ENCODE peak calls at places on chromosomes 16 and 17, in six cellular contexts. One of them, this sample, is unnamed.

GRCh38 chr17:21233581-21234337 is 19.5 kb downstream of the NATD1 start:
- DNase-seq in K562: no peak
- DNase-seq in HepG2: no peak
- DNase-seq in GM12878: no peak
- DNase-seq in GM12892: no peak
- DNase-seq in H1: no peak
- DNase-seq in this sample: no peak

GRCh38 chr16:63613701-63614100 is 1508.2 kb downstream of the CDH11 start:
- DNase-seq in GM12892: no peak
- DNase-seq in HepG2: peak; percentile 2
- DNase-seq in K562: no peak
- DNase-seq in GM12878: no peak
- DNase-seq in H1: no peak
- DNase-seq in this sample: no peak

GRCh38 chr17:83079340-83079747 is at the start of gene METRNL:
- DNase-seq in GM12892: peak; percentile 97
- DNase-seq in HepG2: no peak
- DNase-seq in K562: peak; percentile 93
- DNase-seq in GM12878: no peak
- DNase-seq in H1: no peak
- DNase-seq in this sample: peak; percentile 97

GRCh38 chr17:38549285-38549684 is 56.5 kb downstream of the SRCIN1 start:
- DNase-seq in H1: no peak
- DNase-seq in HepG2: no peak
- DNase-seq in K562: no peak
- DNase-seq in GM12892: no peak
- DNase-seq in GM12878: no peak
- DNase-seq in this sample: no peak

GRCh38 chr17:29293890-29294579 is at the start of gene NUFIP2:
- DNase-seq in GM12878: peak; percentile 95
- DNase-seq in H1: peak; percentile 96
- DNase-seq in HepG2: peak; percentile 96
- DNase-seq in GM12892: peak; percentile 81
- DNase-seq in K562: peak; percentile 96
- DNase-seq in this sample: peak; percentile 85

GRCh38 chr17:39635614-39636176 is 1.2 kb upstream of the STARD3 start:
- DNase-seq in H1: no peak
- DNase-seq in HepG2: no peak
- DNase-seq in K562: peak; percentile 46
- DNase-seq in GM12878: no peak
- DNase-seq in GM12892: no peak
- DNase-seq in this sample: no peak

GRCh38 chr16:71520550-71520949 is 5.7 kb upstream of the CHST4 start:
- DNase-seq in H1: no peak
- DNase-seq in HepG2: no peak
- DNase-seq in GM12878: no peak
- DNase-seq in K562: no peak
- DNase-seq in GM12892: no peak
- DNase-seq in this sample: no peak

GRCh38 chr16:28863929-28864886 is 565 bp downstream of the SH2B1 start:
- DNase-seq in GM12878: no peak
- DNase-seq in H1: no peak
- DNase-seq in HepG2: no peak
- DNase-seq in GM12892: no peak
- DNase-seq in K562: peak; percentile 24
- DNase-seq in this sample: no peak

GRCh38 chr17:37614391-37614790 is 5.2 kb upstream of the SYNRG start:
- DNase-seq in H1: no peak
- DNase-seq in GM12892: no peak
- DNase-seq in HepG2: no peak
- DNase-seq in K562: no peak
- DNase-seq in GM12878: no peak
- DNase-seq in this sample: no peak

GRCh38 chr17:75124041-75124818 is 7.3 kb downstream of the NT5C start:
- DNase-seq in H1: no peak
- DNase-seq in K562: peak; percentile 83
- DNase-seq in GM12892: no peak
- DNase-seq in HepG2: peak; percentile 48
- DNase-seq in GM12878: no peak
- DNase-seq in this sample: no peak

GRCh38 chr17:59361916-59362810 is 30.7 kb downstream of the YPEL2 start:
- DNase-seq in GM12892: no peak
- DNase-seq in HepG2: no peak
- DNase-seq in H1: no peak
- DNase-seq in K562: no peak
- DNase-seq in GM12878: peak; percentile 86
- DNase-seq in this sample: no peak

GRCh38 chr17:6393368-6393952 is 41.5 kb downstream of the AIPL1 start:
- DNase-seq in GM12878: no peak
- DNase-seq in H1: no peak
- DNase-seq in GM12892: no peak
- DNase-seq in HepG2: peak; percentile 53
- DNase-seq in K562: no peak
- DNase-seq in this sample: no peak

GRCh38 chr17:44557653-44558285 is 485 bp downstream of the FZD2 start:
- DNase-seq in K562: no peak
- DNase-seq in HepG2: no peak
- DNase-seq in H1: no peak
- DNase-seq in GM12878: no peak
- DNase-seq in GM12892: no peak
- DNase-seq in this sample: no peak

DNA sequence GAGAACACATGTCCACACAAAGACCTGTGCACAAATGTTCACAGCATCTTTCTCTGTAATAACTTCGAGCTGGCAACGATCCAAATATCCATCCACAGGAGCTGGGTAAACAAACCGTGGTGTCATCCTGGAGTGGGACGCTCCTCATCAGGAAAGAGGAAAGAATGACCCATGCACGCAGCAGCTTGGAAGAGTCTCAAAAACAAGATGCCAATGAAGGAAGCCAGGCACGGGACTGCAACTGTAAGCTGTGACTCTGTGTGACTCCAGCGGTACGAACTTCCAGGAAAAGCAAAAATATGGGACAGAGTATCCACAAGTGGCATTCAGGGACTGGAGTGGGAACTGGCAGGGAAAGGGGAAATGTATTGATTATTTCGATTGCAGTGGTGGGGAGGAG is 36.7 kb upstream of the CIBAR2 start:
- DNase-seq in K562: no peak
- DNase-seq in GM12878: no peak
- DNase-seq in HepG2: no peak
- DNase-seq in GM12892: no peak
- DNase-seq in H1: no peak
- DNase-seq in this sample: no peak
- TF ChIP-seq TAF1 in K562: no peak
- TF ChIP-seq TAF1 in GM12878: no peak
- TF ChIP-seq TAF1 in HepG2: no peak
- TF ChIP-seq TAF1 in GM12892: no peak
- TF ChIP-seq TAF1 in H1: no peak
- TF ChIP-seq TAF1 in this sample: no peak

GRCh38 chr17:19237389-19238166 is 412 bp downstream of the EPN2 start:
- DNase-seq in GM12878: no peak
- DNase-seq in H1: no peak
- DNase-seq in GM12892: peak; percentile 59
- DNase-seq in K562: peak; percentile 25
- DNase-seq in HepG2: no peak
- DNase-seq in this sample: peak; percentile 68
- TF ChIP-seq POLR2A in GM12878: peak; percentile 48
- TF ChIP-seq POLR2A in H1: peak; percentile 49
- TF ChIP-seq POLR2A in GM12892: peak; percentile 67
- TF ChIP-seq POLR2A in K562: peak; percentile 61
- TF ChIP-seq POLR2A in HepG2: peak; percentile 55
- TF ChIP-seq POLR2A in this sample: no peak

DNA sequence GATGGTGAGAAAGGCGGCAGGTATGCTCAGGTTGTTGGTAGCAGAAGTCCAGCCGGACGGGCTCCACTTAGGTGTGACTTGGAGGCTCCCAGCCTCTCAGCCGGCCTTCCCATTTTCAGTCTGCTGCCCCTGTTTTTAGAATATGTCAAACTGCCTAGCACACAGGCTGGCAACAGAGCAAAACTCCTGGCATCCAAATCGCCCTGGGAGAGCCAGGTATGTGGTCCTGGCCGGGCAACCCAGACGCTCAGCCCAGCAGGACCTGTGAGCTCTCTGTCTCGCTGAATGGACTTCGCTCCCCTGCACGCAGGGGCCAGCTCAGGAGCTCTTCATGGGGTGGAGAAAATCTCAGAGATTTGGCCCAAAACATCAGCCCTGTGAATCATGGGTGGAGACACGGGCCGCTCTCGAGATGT is 147.9 kb upstream of the CHMP6 start:
- DNase-seq in K562: no peak
- DNase-seq in GM12878: no peak
- DNase-seq in GM12892: no peak
- DNase-seq in H1: no peak
- DNase-seq in HepG2: peak; percentile 20
- DNase-seq in this sample: no peak
- TF ChIP-seq TAF1 in K562: no peak
- TF ChIP-seq TAF1 in GM12878: no peak
- TF ChIP-seq TAF1 in GM12892: no peak
- TF ChIP-seq TAF1 in H1: no peak
- TF ChIP-seq TAF1 in HepG2: no peak
- TF ChIP-seq TAF1 in this sample: no peak

GRCh38 chr17:17496189-17497064 is at the start of gene RASD1:
- DNase-seq in GM12878: no peak
- DNase-seq in K562: peak; percentile 87
- DNase-seq in HepG2: peak; percentile 59
- DNase-seq in H1: no peak
- DNase-seq in GM12892: peak; percentile 98
- DNase-seq in this sample: peak; percentile 98
- TF ChIP-seq POLR2A in GM12878: peak; percentile 57
- TF ChIP-seq POLR2A in K562: peak; percentile 36
- TF ChIP-seq POLR2A in HepG2: peak; percentile 97
- TF ChIP-seq POLR2A in H1: peak; percentile 98
- TF ChIP-seq POLR2A in GM12892: no peak
- TF ChIP-seq POLR2A in this sample: no peak

DNA sequence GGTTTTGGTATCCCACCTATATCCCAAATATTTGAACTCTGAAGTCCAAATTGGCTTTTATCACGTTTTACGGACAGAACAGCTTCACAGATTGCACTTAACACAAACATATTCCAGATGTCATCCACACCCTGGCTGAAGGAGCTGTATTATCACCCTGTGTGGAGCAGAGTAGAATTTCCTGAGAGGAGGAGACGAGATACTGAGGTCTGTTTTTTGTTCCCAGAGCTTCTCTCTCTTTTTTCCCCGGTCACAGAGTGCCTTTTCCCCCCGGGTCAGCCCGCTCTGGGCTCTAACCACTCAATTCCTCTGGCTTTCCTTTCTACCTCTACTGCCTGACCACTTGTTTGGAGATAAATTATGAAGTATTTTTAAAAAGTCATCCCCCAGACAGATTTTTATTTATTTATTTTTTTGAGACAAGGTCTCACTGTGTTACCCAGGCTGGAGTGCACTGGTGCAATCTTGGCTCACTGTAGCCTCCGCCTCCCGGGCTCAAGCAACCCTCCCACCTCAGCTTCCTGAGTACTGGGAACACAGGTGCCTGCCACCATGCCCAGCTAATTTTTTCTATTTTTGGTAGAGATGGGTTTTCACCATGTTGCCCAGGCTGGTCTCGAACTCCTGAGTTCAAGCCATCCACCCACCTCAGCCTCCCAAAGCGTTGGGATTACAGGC is 30.7 kb downstream of the DNAH2 start:
- DNase-seq in GM12892: no peak
- DNase-seq in K562: no peak
- DNase-seq in GM12878: no peak
- DNase-seq in H1: no peak
- DNase-seq in HepG2: no peak
- DNase-seq in this sample: no peak
- TF ChIP-seq TAF1 in GM12892: no peak
- TF ChIP-seq TAF1 in K562: no peak
- TF ChIP-seq TAF1 in GM12878: no peak
- TF ChIP-seq TAF1 in H1: no peak
- TF ChIP-seq TAF1 in HepG2: no peak
- TF ChIP-seq TAF1 in this sample: no peak

DNA sequence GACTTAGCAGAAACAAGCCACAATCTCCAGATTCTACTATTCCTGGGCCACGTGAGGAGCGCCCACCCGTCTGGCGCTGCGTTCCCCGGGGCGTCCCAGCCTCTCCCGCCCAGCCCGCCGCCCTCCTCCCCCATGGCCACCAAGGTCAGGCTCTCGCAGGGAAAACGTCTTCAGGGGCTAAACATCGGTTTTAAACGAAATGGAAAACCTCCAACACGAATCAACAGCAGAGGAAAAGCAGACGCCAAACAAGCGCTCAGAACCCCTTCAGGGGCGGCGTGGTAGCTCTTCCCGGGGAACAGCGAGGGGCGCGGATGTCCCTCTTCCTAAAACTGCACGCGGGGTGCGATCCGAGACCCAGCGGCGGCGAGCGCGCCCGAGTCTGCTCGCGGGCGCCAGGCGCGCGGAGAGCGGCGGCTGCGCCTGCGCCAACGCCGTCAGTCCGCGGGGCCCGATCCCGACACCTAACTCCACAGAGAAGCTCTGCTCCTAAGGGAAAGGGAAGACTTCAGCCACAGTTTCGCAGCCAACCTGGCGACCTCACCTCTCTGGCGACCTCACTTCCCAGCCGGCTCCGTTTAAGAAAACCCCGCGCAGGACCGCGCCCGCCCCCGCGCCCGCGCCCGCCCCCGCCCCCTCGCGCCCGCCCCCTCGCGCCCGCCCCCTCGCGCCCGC is 499 bp upstream of the COG1 start:
- DNase-seq in GM12878: no peak
- DNase-seq in GM12892: peak; percentile 66
- DNase-seq in HepG2: peak; percentile 71
- DNase-seq in K562: peak; percentile 76
- DNase-seq in H1: no peak
- DNase-seq in this sample: peak; percentile 71
- TF ChIP-seq POLR2A in GM12878: peak; percentile 83
- TF ChIP-seq POLR2A in GM12892: peak; percentile 65
- TF ChIP-seq POLR2A in HepG2: peak; percentile 76
- TF ChIP-seq POLR2A in K562: no peak
- TF ChIP-seq POLR2A in H1: peak; percentile 71
- TF ChIP-seq POLR2A in this sample: peak; percentile 63

GRCh38 chr17:64781394-64781793 is 119.3 kb upstream of the SMURF2 start:
- DNase-seq in GM12878: no peak
- DNase-seq in GM12892: no peak
- DNase-seq in HepG2: no peak
- DNase-seq in H1: no peak
- DNase-seq in K562: no peak
- DNase-seq in this sample: peak; percentile 53
- TF ChIP-seq TAF1 in GM12878: no peak
- TF ChIP-seq TAF1 in GM12892: no peak
- TF ChIP-seq TAF1 in HepG2: no peak
- TF ChIP-seq TAF1 in H1: no peak
- TF ChIP-seq TAF1 in K562: no peak
- TF ChIP-seq TAF1 in this sample: no peak

DNA sequence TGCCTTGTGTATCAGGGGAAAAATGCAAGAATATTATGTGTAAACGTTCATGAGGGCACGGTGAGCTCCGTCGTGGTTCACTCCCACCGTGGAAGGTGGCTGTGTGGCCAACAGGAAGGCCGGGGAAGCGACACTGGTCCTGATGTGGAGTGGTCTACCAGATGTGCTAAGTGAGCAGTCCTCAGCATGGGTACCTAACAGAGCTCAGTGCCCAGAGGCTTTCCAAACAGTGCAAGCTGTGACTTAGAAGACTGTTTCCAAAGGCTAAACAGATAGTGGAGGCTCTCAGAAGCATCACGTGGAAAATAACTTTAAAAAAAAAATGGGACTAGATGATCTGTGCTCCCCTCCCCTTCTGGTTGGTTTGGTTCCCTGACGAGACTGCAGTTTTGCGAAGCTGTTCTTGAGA is 199.3 kb upstream of the CHMP6 start:
- DNase-seq in K562: no peak
- DNase-seq in GM12892: no peak
- DNase-seq in H1: no peak
- DNase-seq in GM12878: no peak
- DNase-seq in HepG2: no peak
- DNase-seq in this sample: no peak
- TF ChIP-seq POLR2A in K562: no peak
- TF ChIP-seq POLR2A in GM12892: no peak
- TF ChIP-seq POLR2A in H1: no peak
- TF ChIP-seq POLR2A in GM12878: no peak
- TF ChIP-seq POLR2A in HepG2: no peak
- TF ChIP-seq POLR2A in this sample: no peak